ENCODE peak calls at places on chromosome 22, in nine cellular contexts. One of them, this sample, is unnamed.

GRCh38 chr22:17845340-17845739 is 71.1 kb upstream of the BID start:
- DNase-seq in stimulated activated CD4-positive, alpha-beta T cell treated with anti-CD3 and anti-CD28 coated beads, Interleukin-4, amount 100 ng/mL, for 1 hour: no peak
- DNase-seq in hepatic stellate cell: no peak
- DNase-seq in activated CD4-positive, CD25-positive, alpha-beta regulatory T cell treated with anti-CD3 and anti-CD28 coated beads, Interleukin-2, amount 50 U/mL, for 16 hours: no peak
- DNase-seq in activated T-cell treated with anti-CD3 and anti-CD28 coated beads for 24 hours: no peak
- DNase-seq in foreskin fibroblast: no peak
- DNase-seq in DMS153: no peak
- DNase-seq in pancreas: no peak
- DNase-seq in HCEC 1CT: no peak
- DNase-seq in this sample: no peak

GRCh38 chr22:24727218-24727851 is 47.2 kb downstream of the PIWIL3 start:
- DNase-seq in stimulated activated CD4-positive, alpha-beta T cell treated with anti-CD3 and anti-CD28 coated beads, Interleukin-4, amount 100 ng/mL, for 1 hour: no peak
- DNase-seq in hepatic stellate cell: peak
- DNase-seq in activated CD4-positive, CD25-positive, alpha-beta regulatory T cell treated with anti-CD3 and anti-CD28 coated beads, Interleukin-2, amount 50 U/mL, for 16 hours: no peak
- DNase-seq in activated T-cell treated with anti-CD3 and anti-CD28 coated beads for 24 hours: no peak
- DNase-seq in foreskin fibroblast: peak
- DNase-seq in DMS153: peak
- DNase-seq in pancreas: no peak
- DNase-seq in HCEC 1CT: peak
- DNase-seq in this sample: no peak

GRCh38 chr22:22683668-22684361 is 39.4 kb downstream of the GGTLC2 start:
- DNase-seq in stimulated activated CD4-positive, alpha-beta T cell treated with anti-CD3 and anti-CD28 coated beads, Interleukin-4, amount 100 ng/mL, for 1 hour: no peak
- DNase-seq in hepatic stellate cell: no peak
- DNase-seq in activated CD4-positive, CD25-positive, alpha-beta regulatory T cell treated with anti-CD3 and anti-CD28 coated beads, Interleukin-2, amount 50 U/mL, for 16 hours: no peak
- DNase-seq in activated T-cell treated with anti-CD3 and anti-CD28 coated beads for 24 hours: no peak
- DNase-seq in foreskin fibroblast: no peak
- DNase-seq in DMS153: no peak
- DNase-seq in pancreas: peak
- DNase-seq in HCEC 1CT: no peak
- DNase-seq in this sample: no peak

GRCh38 chr22:30424471-30425326 is 869 bp upstream of the MTFP1 start:
- DNase-seq in stimulated activated CD4-positive, alpha-beta T cell treated with anti-CD3 and anti-CD28 coated beads, Interleukin-4, amount 100 ng/mL, for 1 hour: no peak
- DNase-seq in hepatic stellate cell: no peak
- DNase-seq in activated CD4-positive, CD25-positive, alpha-beta regulatory T cell treated with anti-CD3 and anti-CD28 coated beads, Interleukin-2, amount 50 U/mL, for 16 hours: no peak
- DNase-seq in activated T-cell treated with anti-CD3 and anti-CD28 coated beads for 24 hours: no peak
- DNase-seq in foreskin fibroblast: peak
- DNase-seq in DMS153: peak
- DNase-seq in pancreas: no peak
- DNase-seq in HCEC 1CT: no peak
- DNase-seq in this sample: peak

GRCh38 chr22:44351685-44352377 is 39.1 kb upstream of the SHISAL1 start:
- DNase-seq in stimulated activated CD4-positive, alpha-beta T cell treated with anti-CD3 and anti-CD28 coated beads, Interleukin-4, amount 100 ng/mL, for 1 hour: peak
- DNase-seq in hepatic stellate cell: peak
- DNase-seq in activated CD4-positive, CD25-positive, alpha-beta regulatory T cell treated with anti-CD3 and anti-CD28 coated beads, Interleukin-2, amount 50 U/mL, for 16 hours: no peak
- DNase-seq in activated T-cell treated with anti-CD3 and anti-CD28 coated beads for 24 hours: no peak
- DNase-seq in foreskin fibroblast: peak
- DNase-seq in DMS153: peak
- DNase-seq in pancreas: no peak
- DNase-seq in HCEC 1CT: peak
- DNase-seq in this sample: peak

GRCh38 chr22:43300891-43301676 is 42.1 kb downstream of the SCUBE1 start:
- DNase-seq in stimulated activated CD4-positive, alpha-beta T cell treated with anti-CD3 and anti-CD28 coated beads, Interleukin-4, amount 100 ng/mL, for 1 hour: no peak
- DNase-seq in hepatic stellate cell: no peak
- DNase-seq in activated CD4-positive, CD25-positive, alpha-beta regulatory T cell treated with anti-CD3 and anti-CD28 coated beads, Interleukin-2, amount 50 U/mL, for 16 hours: no peak
- DNase-seq in activated T-cell treated with anti-CD3 and anti-CD28 coated beads for 24 hours: no peak
- DNase-seq in foreskin fibroblast: no peak
- DNase-seq in DMS153: no peak
- DNase-seq in pancreas: no peak
- DNase-seq in HCEC 1CT: no peak
- DNase-seq in this sample: no peak

GRCh38 chr22:50189849-50190181 is 4.1 kb downstream of the TRABD start:
- DNase-seq in stimulated activated CD4-positive, alpha-beta T cell treated with anti-CD3 and anti-CD28 coated beads, Interleukin-4, amount 100 ng/mL, for 1 hour: no peak
- DNase-seq in hepatic stellate cell: no peak
- DNase-seq in activated CD4-positive, CD25-positive, alpha-beta regulatory T cell treated with anti-CD3 and anti-CD28 coated beads, Interleukin-2, amount 50 U/mL, for 16 hours: no peak
- DNase-seq in activated T-cell treated with anti-CD3 and anti-CD28 coated beads for 24 hours: no peak
- DNase-seq in foreskin fibroblast: peak
- DNase-seq in DMS153: no peak
- DNase-seq in pancreas: no peak
- DNase-seq in HCEC 1CT: no peak
- DNase-seq in this sample: no peak

GRCh38 chr22:49381595-49382450 is 445.9 kb downstream of the BRD1 start:
- DNase-seq in stimulated activated CD4-positive, alpha-beta T cell treated with anti-CD3 and anti-CD28 coated beads, Interleukin-4, amount 100 ng/mL, for 1 hour: no peak
- DNase-seq in hepatic stellate cell: no peak
- DNase-seq in activated CD4-positive, CD25-positive, alpha-beta regulatory T cell treated with anti-CD3 and anti-CD28 coated beads, Interleukin-2, amount 50 U/mL, for 16 hours: no peak
- DNase-seq in activated T-cell treated with anti-CD3 and anti-CD28 coated beads for 24 hours: no peak
- DNase-seq in foreskin fibroblast: no peak
- DNase-seq in DMS153: no peak
- DNase-seq in pancreas: no peak
- DNase-seq in HCEC 1CT: no peak
- DNase-seq in this sample: no peak

GRCh38 chr22:50455201-50455600 is 19.6 kb downstream of the SBF1 start:
- DNase-seq in stimulated activated CD4-positive, alpha-beta T cell treated with anti-CD3 and anti-CD28 coated beads, Interleukin-4, amount 100 ng/mL, for 1 hour: no peak
- DNase-seq in hepatic stellate cell: no peak
- DNase-seq in activated CD4-positive, CD25-positive, alpha-beta regulatory T cell treated with anti-CD3 and anti-CD28 coated beads, Interleukin-2, amount 50 U/mL, for 16 hours: no peak
- DNase-seq in activated T-cell treated with anti-CD3 and anti-CD28 coated beads for 24 hours: no peak
- DNase-seq in foreskin fibroblast: no peak
- DNase-seq in DMS153: no peak
- DNase-seq in pancreas: no peak
- DNase-seq in HCEC 1CT: no peak
- DNase-seq in this sample: no peak

GRCh38 chr22:24390576-24390975 is 36.8 kb upstream of the ADORA2A start:
- DNase-seq in stimulated activated CD4-positive, alpha-beta T cell treated with anti-CD3 and anti-CD28 coated beads, Interleukin-4, amount 100 ng/mL, for 1 hour: no peak
- DNase-seq in hepatic stellate cell: no peak
- DNase-seq in activated CD4-positive, CD25-positive, alpha-beta regulatory T cell treated with anti-CD3 and anti-CD28 coated beads, Interleukin-2, amount 50 U/mL, for 16 hours: no peak
- DNase-seq in activated T-cell treated with anti-CD3 and anti-CD28 coated beads for 24 hours: no peak
- DNase-seq in foreskin fibroblast: peak
- DNase-seq in DMS153: no peak
- DNase-seq in pancreas: no peak
- DNase-seq in HCEC 1CT: no peak
- DNase-seq in this sample: no peak

GRCh38 chr22:33083212-33083611 is 25.0 kb upstream of the SYN3 start:
- DNase-seq in stimulated activated CD4-positive, alpha-beta T cell treated with anti-CD3 and anti-CD28 coated beads, Interleukin-4, amount 100 ng/mL, for 1 hour: no peak
- DNase-seq in hepatic stellate cell: no peak
- DNase-seq in activated CD4-positive, CD25-positive, alpha-beta regulatory T cell treated with anti-CD3 and anti-CD28 coated beads, Interleukin-2, amount 50 U/mL, for 16 hours: no peak
- DNase-seq in activated T-cell treated with anti-CD3 and anti-CD28 coated beads for 24 hours: no peak
- DNase-seq in foreskin fibroblast: no peak
- DNase-seq in DMS153: no peak
- DNase-seq in pancreas: no peak
- DNase-seq in HCEC 1CT: no peak
- DNase-seq in this sample: no peak

GRCh38 chr22:46742576-46743221 is 4.6 kb upstream of the CERK start:
- DNase-seq in stimulated activated CD4-positive, alpha-beta T cell treated with anti-CD3 and anti-CD28 coated beads, Interleukin-4, amount 100 ng/mL, for 1 hour: no peak
- DNase-seq in hepatic stellate cell: no peak
- DNase-seq in activated CD4-positive, CD25-positive, alpha-beta regulatory T cell treated with anti-CD3 and anti-CD28 coated beads, Interleukin-2, amount 50 U/mL, for 16 hours: no peak
- DNase-seq in activated T-cell treated with anti-CD3 and anti-CD28 coated beads for 24 hours: no peak
- DNase-seq in foreskin fibroblast: no peak
- DNase-seq in DMS153: peak
- DNase-seq in pancreas: no peak
- DNase-seq in HCEC 1CT: no peak
- DNase-seq in this sample: no peak

GRCh38 chr22:35752833-35753189 is 35.1 kb downstream of the APOL5 start:
- DNase-seq in stimulated activated CD4-positive, alpha-beta T cell treated with anti-CD3 and anti-CD28 coated beads, Interleukin-4, amount 100 ng/mL, for 1 hour: no peak
- DNase-seq in hepatic stellate cell: no peak
- DNase-seq in activated CD4-positive, CD25-positive, alpha-beta regulatory T cell treated with anti-CD3 and anti-CD28 coated beads, Interleukin-2, amount 50 U/mL, for 16 hours: no peak
- DNase-seq in activated T-cell treated with anti-CD3 and anti-CD28 coated beads for 24 hours: no peak
- DNase-seq in foreskin fibroblast: no peak
- DNase-seq in DMS153: no peak
- DNase-seq in pancreas: no peak
- DNase-seq in HCEC 1CT: no peak
- DNase-seq in this sample: no peak

GRCh38 chr22:46110215-46110614 is 40.1 kb upstream of the PPARA start:
- DNase-seq in stimulated activated CD4-positive, alpha-beta T cell treated with anti-CD3 and anti-CD28 coated beads, Interleukin-4, amount 100 ng/mL, for 1 hour: no peak
- DNase-seq in hepatic stellate cell: no peak
- DNase-seq in activated CD4-positive, CD25-positive, alpha-beta regulatory T cell treated with anti-CD3 and anti-CD28 coated beads, Interleukin-2, amount 50 U/mL, for 16 hours: no peak
- DNase-seq in activated T-cell treated with anti-CD3 and anti-CD28 coated beads for 24 hours: no peak
- DNase-seq in foreskin fibroblast: peak
- DNase-seq in DMS153: no peak
- DNase-seq in pancreas: no peak
- DNase-seq in HCEC 1CT: peak
- DNase-seq in this sample: no peak

GRCh38 chr22:20031732-20032406 is 11.0 kb downstream of the TANGO2 start:
- DNase-seq in stimulated activated CD4-positive, alpha-beta T cell treated with anti-CD3 and anti-CD28 coated beads, Interleukin-4, amount 100 ng/mL, for 1 hour: peak
- DNase-seq in hepatic stellate cell: no peak
- DNase-seq in activated CD4-positive, CD25-positive, alpha-beta regulatory T cell treated with anti-CD3 and anti-CD28 coated beads, Interleukin-2, amount 50 U/mL, for 16 hours: no peak
- DNase-seq in activated T-cell treated with anti-CD3 and anti-CD28 coated beads for 24 hours: no peak
- DNase-seq in foreskin fibroblast: no peak
- DNase-seq in DMS153: no peak
- DNase-seq in pancreas: no peak
- DNase-seq in HCEC 1CT: no peak
- DNase-seq in this sample: no peak

GRCh38 chr22:36510384-36510783 is 3.5 kb upstream of the FOXRED2 start:
- DNase-seq in stimulated activated CD4-positive, alpha-beta T cell treated with anti-CD3 and anti-CD28 coated beads, Interleukin-4, amount 100 ng/mL, for 1 hour: no peak
- DNase-seq in hepatic stellate cell: no peak
- DNase-seq in activated CD4-positive, CD25-positive, alpha-beta regulatory T cell treated with anti-CD3 and anti-CD28 coated beads, Interleukin-2, amount 50 U/mL, for 16 hours: no peak
- DNase-seq in activated T-cell treated with anti-CD3 and anti-CD28 coated beads for 24 hours: no peak
- DNase-seq in foreskin fibroblast: no peak
- DNase-seq in DMS153: no peak
- DNase-seq in pancreas: no peak
- DNase-seq in HCEC 1CT: no peak
- DNase-seq in this sample: no peak

GRCh38 chr22:18970180-18970947 is 34.3 kb upstream of the PRODH start:
- DNase-seq in stimulated activated CD4-positive, alpha-beta T cell treated with anti-CD3 and anti-CD28 coated beads, Interleukin-4, amount 100 ng/mL, for 1 hour: no peak
- DNase-seq in hepatic stellate cell: peak
- DNase-seq in activated CD4-positive, CD25-positive, alpha-beta regulatory T cell treated with anti-CD3 and anti-CD28 coated beads, Interleukin-2, amount 50 U/mL, for 16 hours: no peak
- DNase-seq in activated T-cell treated with anti-CD3 and anti-CD28 coated beads for 24 hours: no peak
- DNase-seq in foreskin fibroblast: peak
- DNase-seq in DMS153: no peak
- DNase-seq in pancreas: peak
- DNase-seq in HCEC 1CT: no peak
- DNase-seq in this sample: peak

GRCh38 chr22:40592352-40593113 is 44.0 kb downstream of the MRTFA start:
- DNase-seq in stimulated activated CD4-positive, alpha-beta T cell treated with anti-CD3 and anti-CD28 coated beads, Interleukin-4, amount 100 ng/mL, for 1 hour: no peak
- DNase-seq in hepatic stellate cell: no peak
- DNase-seq in activated CD4-positive, CD25-positive, alpha-beta regulatory T cell treated with anti-CD3 and anti-CD28 coated beads, Interleukin-2, amount 50 U/mL, for 16 hours: no peak
- DNase-seq in activated T-cell treated with anti-CD3 and anti-CD28 coated beads for 24 hours: no peak
- DNase-seq in foreskin fibroblast: no peak
- DNase-seq in DMS153: no peak
- DNase-seq in pancreas: no peak
- DNase-seq in HCEC 1CT: no peak
- DNase-seq in this sample: no peak

GRCh38 chr22:50473088-50473487 is 1.7 kb downstream of the SBF1 start:
- DNase-seq in stimulated activated CD4-positive, alpha-beta T cell treated with anti-CD3 and anti-CD28 coated beads, Interleukin-4, amount 100 ng/mL, for 1 hour: peak
- DNase-seq in hepatic stellate cell: no peak
- DNase-seq in activated CD4-positive, CD25-positive, alpha-beta regulatory T cell treated with anti-CD3 and anti-CD28 coated beads, Interleukin-2, amount 50 U/mL, for 16 hours: no peak
- DNase-seq in activated T-cell treated with anti-CD3 and anti-CD28 coated beads for 24 hours: peak
- DNase-seq in foreskin fibroblast: peak
- DNase-seq in DMS153: no peak
- DNase-seq in pancreas: no peak
- DNase-seq in HCEC 1CT: no peak
- DNase-seq in this sample: peak

GRCh38 chr22:44600386-44600785 is 101.6 kb upstream of the PRR5 start:
- DNase-seq in stimulated activated CD4-positive, alpha-beta T cell treated with anti-CD3 and anti-CD28 coated beads, Interleukin-4, amount 100 ng/mL, for 1 hour: no peak
- DNase-seq in hepatic stellate cell: no peak
- DNase-seq in activated CD4-positive, CD25-positive, alpha-beta regulatory T cell treated with anti-CD3 and anti-CD28 coated beads, Interleukin-2, amount 50 U/mL, for 16 hours: no peak
- DNase-seq in activated T-cell treated with anti-CD3 and anti-CD28 coated beads for 24 hours: no peak
- DNase-seq in foreskin fibroblast: no peak
- DNase-seq in DMS153: no peak
- DNase-seq in pancreas: no peak
- DNase-seq in HCEC 1CT: no peak
- DNase-seq in this sample: no peak

GRCh38 chr22:39289445-39290247 is 29.8 kb downstream of the RPL3 start:
- DNase-seq in stimulated activated CD4-positive, alpha-beta T cell treated with anti-CD3 and anti-CD28 coated beads, Interleukin-4, amount 100 ng/mL, for 1 hour: no peak
- DNase-seq in hepatic stellate cell: no peak
- DNase-seq in activated CD4-positive, CD25-positive, alpha-beta regulatory T cell treated with anti-CD3 and anti-CD28 coated beads, Interleukin-2, amount 50 U/mL, for 16 hours: no peak
- DNase-seq in activated T-cell treated with anti-CD3 and anti-CD28 coated beads for 24 hours: no peak
- DNase-seq in foreskin fibroblast: no peak
- DNase-seq in DMS153: no peak
- DNase-seq in pancreas: no peak
- DNase-seq in HCEC 1CT: no peak
- DNase-seq in this sample: no peak

GRCh38 chr22:37982938-37983859 is 1.2 kb downstream of the SOX10 start:
- DNase-seq in stimulated activated CD4-positive, alpha-beta T cell treated with anti-CD3 and anti-CD28 coated beads, Interleukin-4, amount 100 ng/mL, for 1 hour: no peak
- DNase-seq in hepatic stellate cell: no peak
- DNase-seq in activated CD4-positive, CD25-positive, alpha-beta regulatory T cell treated with anti-CD3 and anti-CD28 coated beads, Interleukin-2, amount 50 U/mL, for 16 hours: no peak
- DNase-seq in activated T-cell treated with anti-CD3 and anti-CD28 coated beads for 24 hours: no peak
- DNase-seq in foreskin fibroblast: no peak
- DNase-seq in DMS153: no peak
- DNase-seq in pancreas: no peak
- DNase-seq in HCEC 1CT: no peak
- DNase-seq in this sample: no peak